ENCODE peak calls at places on chromosome 5, in six cellular contexts. M is OCI-LY7, V is A549, G is AG04449, L is upper lobe of left lung, O is fibroblast of the aortic adventitia. N is an unnamed sample.

GRCh38 chr5:178477224-178478201 is 112.7 kb downstream of the COL23A1 start:
- DNase-seq in M (no peak), V (no peak), G (no peak), L (no peak), O (no peak), N (no peak)

GRCh38 chr5:137146402-137146889 is 352.7 kb downstream of the SPOCK1 start:
- DNase-seq in M (no peak), V (peak), G (peak), L (no peak), O (peak), N (no peak)

GRCh38 chr5:39783756-39784421 is 359.1 kb upstream of the DAB2 start:
- DNase-seq in M (no peak), V (no peak), G (no peak), L (no peak), O (peak), N (no peak)

GRCh38 chr5:35436441-35437057 is 181.1 kb upstream of the SPEF2 start:
- DNase-seq in M (peak), V (peak), G (no peak), L (no peak), O (peak), N (no peak)

GRCh38 chr5:76545184-76545583 is 78.0 kb downstream of the F2RL2 start:
- DNase-seq in M (no peak), V (no peak), G (no peak), L (no peak), O (no peak), N (no peak)

GRCh38 chr5:113336975-113337374 is 97.8 kb downstream of the TSSK1B start:
- DNase-seq in M (peak), V (peak), G (no peak), L (no peak), O (peak), N (no peak)

GRCh38 chr5:38099205-38100144 is 158.9 kb upstream of the EGFLAM start:
- DNase-seq in M (no peak), V (no peak), G (no peak), L (no peak), O (no peak), N (no peak)

GRCh38 chr5:98771389-98772109 is 1.9 kb upstream of the RGMB start:
- DNase-seq in M (peak), V (peak), G (peak), L (no peak), O (peak), N (peak)

GRCh38 chr5:68161156-68161555 is 54.4 kb upstream of the PIK3R1 start:
- DNase-seq in M (no peak), V (no peak), G (no peak), L (no peak), O (no peak), N (no peak)

GRCh38 chr5:77852514-77853352 is 76.6 kb upstream of the TBCA start:
- DNase-seq in M (no peak), V (peak), G (peak), L (peak), O (peak), N (peak)

GRCh38 chr5:141560725-141561483 is 57.9 kb downstream of the DIAPH1 start:
- DNase-seq in M (no peak), V (peak), G (peak), L (no peak), O (peak), N (no peak)

GRCh38 chr5:41903382-41903891 is 707 bp upstream of the RIMOC1 start:
- DNase-seq in M (no peak), V (no peak), G (no peak), L (no peak), O (no peak), N (no peak)

GRCh38 chr5:96718635-96719077 is 56.5 kb downstream of the CAST start:
- DNase-seq in M (no peak), V (no peak), G (no peak), L (no peak), O (no peak), N (no peak)

GRCh38 chr5:170315154-170315553 is 17.6 kb upstream of the LCP2 start:
- DNase-seq in M (no peak), V (no peak), G (no peak), L (no peak), O (peak), N (no peak)

GRCh38 chr5:135976216-135976615 is 21.4 kb upstream of the LECT2 start:
- DNase-seq in M (no peak), V (no peak), G (no peak), L (no peak), O (no peak), N (no peak)

GRCh38 chr5:150180241-150181027 is 9.4 kb upstream of the SLC6A7 start:
- DNase-seq in M (no peak), V (no peak), G (no peak), L (peak), O (peak), N (no peak)

GRCh38 chr5:177512736-177513380 is 3.2 kb upstream of the DOK3 start:
- DNase-seq in M (no peak), V (no peak), G (no peak), L (no peak), O (no peak), N (no peak)

GRCh38 chr5:154630410-154630809 is 124.8 kb upstream of the LARP1 start:
- DNase-seq in M (no peak), V (no peak), G (no peak), L (no peak), O (no peak), N (no peak)

GRCh38 chr5:100600289-100600994 is 65.3 kb downstream of the FAM174A start:
- DNase-seq in M (no peak), V (no peak), G (no peak), L (no peak), O (no peak), N (no peak)

GRCh38 chr5:158054388-158055092 is 195.6 kb upstream of the CLINT1 start:
- DNase-seq in M (no peak), V (no peak), G (no peak), L (no peak), O (peak), N (no peak)

GRCh38 chr5:88093765-88094164 is 174.9 kb downstream of the TMEM161B start:
- DNase-seq in M (no peak), V (no peak), G (no peak), L (no peak), O (no peak), N (no peak)

GRCh38 chr5:88092358-88092757 is 176.3 kb downstream of the TMEM161B start:
- DNase-seq in M (no peak), V (no peak), G (no peak), L (no peak), O (no peak), N (no peak)

GRCh38 chr5:88092938-88093635 is 175.6 kb downstream of the TMEM161B start:
- DNase-seq in M (no peak), V (no peak), G (no peak), L (no peak), O (no peak), N (no peak)

GRCh38 chr5:88085462-88085861 is 183.2 kb downstream of the TMEM161B start:
- DNase-seq in M (no peak), V (no peak), G (no peak), L (no peak), O (no peak), N (no peak)

GRCh38 chr5:88089757-88090390 is 178.8 kb downstream of the TMEM161B start:
- DNase-seq in M (no peak), V (no peak), G (no peak), L (no peak), O (no peak), N (no peak)
- TF ChIP-seq CTCF in M (no peak), V (no peak), G (no peak), L (no peak), O (no peak), N (no peak)

GRCh38 chr5:82551220-82551619 is 273.1 kb upstream of the RPS23 start:
- DNase-seq in M (no peak), V (no peak), G (no peak), L (no peak), O (no peak), N (no peak)
- H3K4me3 ChIP-seq in M (no peak), V (no peak), G (no peak), L (no peak), O (no peak), N (no peak)

GRCh38 chr5:74945561-74946165 is 79.5 kb upstream of the FAM169A start:
- DNase-seq in M (no peak), V (no peak), G (no peak), L (no peak), O (no peak), N (peak)

GRCh38 chr5:74940782-74941363 is 74.7 kb upstream of the FAM169A start:
- DNase-seq in M (no peak), V (no peak), G (no peak), L (no peak), O (no peak), N (no peak)

GRCh38 chr5:74946471-74946870 is 80.3 kb upstream of the FAM169A start:
- DNase-seq in M (no peak), V (no peak), G (no peak), L (no peak), O (no peak), N (no peak)

GRCh38 chr5:74943905-74944304 is 77.7 kb upstream of the FAM169A start:
- DNase-seq in M (no peak), V (no peak), G (no peak), L (no peak), O (no peak), N (no peak)

GRCh38 chr5:74942622-74943286 is 76.6 kb upstream of the FAM169A start:
- DNase-seq in M (no peak), V (no peak), G (no peak), L (no peak), O (no peak), N (no peak)
- TF ChIP-seq CTCF in M (no peak), V (no peak), G (no peak), L (no peak), O (no peak), N (no peak)

DNA sequence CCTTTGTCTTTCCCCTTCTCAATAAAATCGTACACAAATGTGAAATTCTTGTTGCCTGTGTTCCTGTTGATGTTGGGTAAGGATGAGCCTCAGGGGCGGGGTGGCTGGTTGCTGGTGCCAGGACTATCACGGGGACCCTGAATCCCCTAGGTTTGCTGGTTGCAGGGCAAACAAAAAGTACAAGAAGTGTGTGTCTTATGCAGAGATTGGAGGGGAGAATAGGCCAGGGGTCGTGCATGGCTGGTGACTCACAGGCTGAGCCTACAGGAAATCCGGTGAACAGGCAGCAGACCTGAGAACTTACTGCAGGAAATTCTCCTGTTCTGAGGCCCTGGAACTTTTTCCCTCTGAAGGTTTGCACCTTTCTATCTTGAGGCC is 5.5 kb downstream of the ANXA2R start:
- DNase-seq in M (peak), V (no peak), G (no peak), L (no peak), O (no peak), N (no peak)
- H3K4me3 ChIP-seq in M (peak), V (no peak), G (peak), L (no peak), O (no peak), N (no peak)

DNA sequence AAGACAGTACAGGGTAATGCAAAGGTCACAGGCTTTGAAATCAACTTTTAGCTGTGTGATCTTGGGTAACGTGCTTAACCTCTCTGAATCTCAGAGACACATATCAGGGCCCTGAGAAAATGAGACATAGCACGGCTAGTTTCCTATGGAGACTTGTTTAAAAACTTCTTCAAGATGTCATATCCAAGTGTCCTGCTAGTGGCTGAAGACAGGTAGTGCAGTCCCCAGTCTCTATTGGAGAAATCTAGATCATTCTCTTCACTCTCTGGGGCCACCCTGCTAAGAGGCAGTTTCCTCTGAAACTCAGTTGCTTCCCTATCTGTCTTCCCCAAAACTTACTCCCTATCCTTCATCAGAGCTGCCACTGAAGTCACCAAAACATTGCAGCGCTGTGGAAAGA is 30.3 kb upstream of the GRXCR2 start:
- DNase-seq in M (peak), V (peak), G (no peak), L (no peak), O (no peak), N (no peak)
- TF ChIP-seq CTCF in M (peak), V (no peak), G (peak), L (no peak), O (peak), N (peak)

GRCh38 chr5:43288269-43288831 is 24.9 kb downstream of the HMGCS1 start:
- DNase-seq in M (no peak), V (no peak), G (no peak), L (no peak), O (no peak), N (no peak)
- H3K4me3 ChIP-seq in M (no peak), V (no peak), G (no peak), L (no peak), O (no peak), N (no peak)

GRCh38 chr5:1437452-1437851 is 7.8 kb downstream of the SLC6A3 start:
- DNase-seq in M (no peak), V (peak), G (no peak), L (no peak), O (peak), N (no peak)
- TF ChIP-seq CTCF in M (no peak), V (no peak), G (no peak), L (no peak), O (peak), N (no peak)

N was measured in GM12864.